ENCODE peak calls at places on chromosomes 4 and X, in six cellular contexts. Z is A549, K is gastrocnemius medialis, A is thyroid gland, R is transverse colon, C is heart left ventricle. Y is an unnamed sample.

GRCh38 chr4:112327950-112328349 is 30.8 kb downstream of the ALPK1 start:
- DNase-seq in K (no peak), R (no peak), C (no peak), Z (no peak), A (no peak), Y (no peak)

GRCh38 chrX:7515681-7516413 is 327.1 kb upstream of the VCX start:
- DNase-seq in R (no peak), C (no peak), Z (no peak), A (no peak), K (no peak), Y (no peak)

GRCh38 chr4:147633113-147633512 is 15.9 kb downstream of the TMEM184C start:
- DNase-seq in C (no peak), K (no peak), R (no peak), Z (no peak), A (peak; percentile 68), Y (no peak)

GRCh38 chr4:7595883-7596535 is 161.3 kb upstream of the PSAPL1 start:
- DNase-seq in Z (no peak), A (no peak), K (no peak), C (no peak), R (no peak), Y (no peak)

GRCh38 chrX:97616883-97617510 is 733.3 kb downstream of the RPA4 start:
- DNase-seq in R (no peak), C (no peak), K (no peak), A (no peak), Z (peak; percentile 6), Y (no peak)

GRCh38 chr4:118345813-118346212 is 7.0 kb downstream of the PRSS12 start:
- DNase-seq in C (no peak), R (no peak), A (no peak), Z (no peak), K (no peak), Y (no peak)

GRCh38 chr4:175435437-175435836 is 376.6 kb downstream of the GPM6A start:
- DNase-seq in Z (no peak), C (no peak), R (no peak), K (no peak), A (no peak), Y (no peak)

GRCh38 chr4:5758741-5759140 is 47.7 kb downstream of the EVC start:
- DNase-seq in K (no peak), C (no peak), R (no peak), Z (peak; percentile 69), A (no peak), Y (peak; percentile 50)

GRCh38 chr4:78100060-78100459 is 42.9 kb downstream of the FRAS1 start:
- DNase-seq in Z (no peak), K (no peak), R (no peak), C (no peak), A (no peak), Y (no peak)

GRCh38 chr4:102299708-102300107 is 45.6 kb downstream of the SLC39A8 start:
- DNase-seq in Z (peak; percentile 8), R (no peak), K (no peak), A (peak; percentile 25), C (no peak), Y (peak; percentile 19)

GRCh38 chr4:143558286-143558685 is 44.8 kb downstream of the SMARCA5 start:
- DNase-seq in C (no peak), A (no peak), R (no peak), K (no peak), Z (no peak), Y (no peak)

GRCh38 chr4:121155893-121156292 is 8.2 kb downstream of the TNIP3 start:
- DNase-seq in R (no peak), C (no peak), Z (peak; percentile 8), K (no peak), A (no peak), Y (no peak)

GRCh38 chr4:173040200-173040599 is 128.4 kb upstream of the GALNT7 start:
- DNase-seq in A (peak; percentile 9), C (no peak), Z (no peak), R (no peak), K (no peak), Y (peak; percentile 26)

GRCh38 chr4:10245761-10246160 is 129.2 kb upstream of the WDR1 start:
- DNase-seq in Z (no peak), R (no peak), C (no peak), A (no peak), K (no peak), Y (no peak)

GRCh38 chrX:38220936-38221386 is 290 bp upstream of the SRPX start:
- DNase-seq in A (no peak), Z (no peak), C (peak; percentile 51), R (no peak), K (no peak), Y (peak; percentile 26)

GRCh38 chrX:120560405-120560841 is 339 bp downstream of the CUL4B start:
- DNase-seq in C (no peak), Z (no peak), A (peak; percentile 27), K (peak; percentile 30), R (peak; percentile 43), Y (peak; percentile 39)

GRCh38 chrX:134658002-134658401 is 269 bp downstream of the PLAC1 start:
- DNase-seq in C (no peak), R (no peak), A (no peak), K (no peak), Z (no peak), Y (no peak)

GRCh38 chr4:125704726-125705125 is 390.0 kb downstream of the FAT4 start:
- DNase-seq in R (no peak), K (no peak), Z (no peak), C (no peak), A (no peak), Y (no peak)

GRCh38 chr4:37667197-37668100 is 18.7 kb downstream of the RELL1 start:
- DNase-seq in Z (no peak), K (no peak), C (no peak), R (no peak), A (no peak), Y (no peak)

GRCh38 chr4:79552311-79552710 is 144.3 kb upstream of the GK2 start:
- DNase-seq in Z (no peak), K (no peak), A (no peak), R (no peak), C (no peak), Y (no peak)

GRCh38 chr4:68576272-68577100 is at the start of gene UGT2B17:
- DNase-seq in R (no peak), C (no peak), K (no peak), Z (no peak), A (no peak), Y (no peak)

GRCh38 chr4:155085843-155086530 is 122.4 kb upstream of the NPY2R start:
- DNase-seq in A (no peak), K (no peak), C (no peak), Z (no peak), R (no peak), Y (no peak)

GRCh38 chr4:142124874-142125273 is 488.5 kb downstream of the IL15 start:
- DNase-seq in R (no peak), C (no peak), A (no peak), Z (no peak), K (no peak), Y (no peak)

DNA sequence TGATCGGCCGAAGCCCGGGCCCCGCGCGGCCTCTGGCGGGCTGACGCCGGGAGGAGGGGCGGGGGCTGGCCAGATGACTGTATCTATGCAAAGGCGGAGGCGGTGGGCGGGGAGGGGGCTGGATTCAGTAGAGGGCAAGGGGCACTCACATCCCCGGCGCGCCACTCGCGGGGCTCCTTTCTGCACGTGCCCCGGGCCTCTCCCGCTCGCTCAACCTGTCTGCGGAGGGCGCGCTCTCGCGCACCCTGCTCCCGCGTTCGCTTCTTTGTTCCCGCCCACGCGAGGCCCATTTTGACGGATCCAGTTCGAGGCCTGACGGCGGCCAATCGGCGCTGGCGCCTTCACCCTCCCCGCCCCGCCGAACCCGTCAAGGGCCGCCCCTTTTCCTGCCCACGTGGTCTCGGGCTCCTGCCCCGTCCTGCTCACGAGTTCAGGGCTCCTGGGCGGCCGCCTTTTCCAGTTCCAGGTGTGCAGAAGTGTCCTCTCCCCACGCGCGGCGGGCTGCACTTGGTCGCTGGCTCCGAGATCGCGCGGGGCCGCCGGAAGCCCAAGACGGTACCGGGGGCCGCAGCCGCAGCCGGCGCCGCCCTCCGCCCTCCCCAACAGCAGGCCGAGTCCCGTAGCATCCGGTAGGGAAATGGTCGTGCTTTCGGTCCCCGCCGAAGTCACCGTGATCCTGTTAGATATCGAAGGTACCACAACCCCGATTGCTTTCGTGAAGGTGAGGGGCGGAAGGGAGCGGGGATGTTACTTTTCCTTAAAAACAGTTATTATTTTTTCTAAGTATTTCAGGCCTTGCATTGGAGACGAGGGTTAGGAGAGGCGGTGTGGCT is at the start of the genes ENOPH1 and HNRNPDL:
- DNase-seq in A (peak; percentile 98), Z (peak; percentile 77), R (peak; percentile 96), C (peak; percentile 98), K (peak; percentile 96), Y (peak; percentile 97)
- TF ChIP-seq POLR2A in A (peak; percentile 85), Z (peak; percentile 25), R (peak; percentile 76), C (no peak), K (peak; percentile 92), Y (peak; percentile 74)

GRCh38 chr4:74446896-74447295 is 2.0 kb downstream of the AREG start:
- DNase-seq in A (no peak), C (no peak), R (no peak), K (no peak), Z (no peak), Y (no peak)
- H3K4me3 ChIP-seq in A (no peak overlapping the region), C (no peak overlapping the region), R (no peak overlapping the region), K (no peak overlapping the region), Z (peak overlapping the region; percentile 86), Y (no peak overlapping the region)

GRCh38 chr4:73870778-73871177 is 1.6 kb downstream of the CXCL1 start:
- DNase-seq in A (no peak), Z (no peak), K (no peak), C (no peak), R (no peak), Y (no peak)

GRCh38 chr4:73870260-73870659 is 1.1 kb downstream of the CXCL1 start:
- DNase-seq in A (no peak), C (no peak), R (peak; percentile 44), K (peak; percentile 12), Z (peak; percentile 8), Y (no peak)

GRCh38 chr4:73871911-73872310 is 2.7 kb downstream of the CXCL1 start:
- DNase-seq in R (no peak), A (no peak), C (no peak), Z (no peak), K (no peak), Y (no peak)

GRCh38 chr4:73874386-73874785 is 5.2 kb downstream of the CXCL1 start:
- DNase-seq in C (no peak), K (no peak), A (no peak), Z (no peak), R (no peak), Y (no peak)

DNA sequence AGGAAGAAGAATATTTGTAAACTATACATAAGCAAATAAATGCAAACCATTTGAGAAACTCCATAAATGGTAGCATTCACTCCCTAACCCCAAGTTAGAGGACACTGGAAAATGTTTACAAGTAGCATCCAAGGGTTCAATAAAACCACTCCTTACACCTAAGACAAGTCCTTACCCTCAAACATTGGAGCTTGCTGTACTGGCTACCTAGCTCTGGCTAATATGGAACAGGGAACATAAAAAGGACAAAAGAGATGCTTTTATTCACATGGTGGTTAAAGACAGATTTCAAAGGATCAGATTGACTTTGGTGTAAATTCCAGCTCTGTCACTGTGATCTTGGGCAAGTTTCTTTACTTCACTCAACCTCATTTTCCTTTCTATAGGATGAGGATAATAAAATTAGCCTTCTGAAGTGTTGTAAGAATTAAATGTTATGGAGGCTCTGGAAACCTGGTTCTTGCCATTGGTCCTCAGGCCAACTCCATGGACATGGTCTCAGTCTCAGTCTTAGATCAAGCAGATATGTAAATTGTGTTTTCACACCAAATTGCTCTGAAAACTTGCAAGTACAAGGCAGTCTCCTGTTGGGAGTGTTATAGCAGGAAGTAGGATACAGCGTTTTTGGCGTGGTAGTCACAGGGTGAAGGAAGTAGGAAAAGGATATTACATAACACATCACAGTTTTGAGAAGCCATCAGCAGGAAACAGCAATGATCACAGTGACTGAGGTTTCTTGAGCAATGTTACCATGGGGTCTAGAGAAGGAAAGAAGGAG is 3.3 kb downstream of the CXCL1 start:
- DNase-seq in A (no peak), Z (no peak), R (no peak), C (no peak), K (no peak), Y (no peak)
- H3K27ac ChIP-seq in A (no peak overlapping the region), Z (no peak overlapping the region), R (no peak overlapping the region), C (no peak overlapping the region), K (no peak overlapping the region), Y (no peak overlapping the region)

GRCh38 chr4:122732329-122733026 is at the start of gene BBS12:
- DNase-seq in C (peak; percentile 98), K (peak; percentile 98), R (peak; percentile 100), Z (peak; percentile 96), A (peak; percentile 100), Y (peak; percentile 100)
- TF ChIP-seq POLR2A in C (no peak), K (peak; percentile 23), R (peak; percentile 61), Z (peak; percentile 25), A (peak; percentile 86), Y (peak; percentile 56)

Y was measured in adrenal gland.